ENCODE peak calls at places on chromosomes 3 and 15, in ten cellular contexts. P, V, D, T, A, L, J, Y, N and C are unnamed samples.
A peak's percentile ranks its signal among the peaks of the same experiment; 100 is the strongest.

GRCh38 chr15:43292375-43293078 is 25.8 kb upstream of the TGM5 start:
- DNase-seq in A (no peak), Y (no peak), L (no peak), V (peak; percentile 60), T (no peak), P (no peak), J (no peak), D (no peak), N (no peak), C (no peak)

GRCh38 chr3:111723293-111723963 is 128.3 kb upstream of the ZBED2 start:
- DNase-seq in N (no peak), P (no peak), Y (peak; percentile 79), D (no peak), A (no peak), V (peak; percentile 88), L (no peak), J (no peak), T (no peak), C (no peak)

GRCh38 chr15:44727462-44728231 is 8.7 kb upstream of the TRIM69 start:
- DNase-seq in P (no peak), A (no peak), D (no peak), Y (no peak), V (no peak), L (no peak), N (no peak), T (no peak), J (no peak), C (no peak)

GRCh38 chr3:36542186-36542585 is 161.9 kb downstream of the STAC start:
- DNase-seq in V (peak; percentile 56), D (no peak), P (no peak), L (no peak), T (no peak), J (no peak), A (no peak), Y (no peak), N (no peak), C (no peak)

GRCh38 chr3:47362704-47363103 is 18.1 kb upstream of the PTPN23 start:
- DNase-seq in J (no peak), A (peak; percentile 37), N (no peak), D (no peak), T (no peak), L (no peak), P (no peak), V (no peak), Y (no peak), C (no peak)

GRCh38 chr3:52848617-52849016 is 13.8 kb upstream of the MUSTN1 start:
- DNase-seq in D (no peak), N (no peak), J (no peak), V (peak; percentile 81), Y (no peak), L (no peak), A (no peak), P (peak; percentile 48), T (no peak), C (no peak)

GRCh38 chr15:58484794-58485600 is 53.2 kb downstream of the LIPC start:
- DNase-seq in Y (no peak), L (peak; percentile 28), J (no peak), N (no peak), T (peak; percentile 66), D (no peak), P (no peak), A (peak; percentile 81), V (no peak), C (peak; percentile 78)

GRCh38 chr3:75180235-75180944 is 483.7 kb upstream of the FRG2C start:
- DNase-seq in P (no peak), J (no peak), T (no peak), A (peak; percentile 2), L (no peak), V (no peak), N (no peak), Y (no peak), D (no peak), C (no peak)